ENCODE peak calls at places on chromosomes 1 and 21, in nine cellular contexts. X is left lung; J is T-helper 17 cell; M is adrenal gland; D is activated CD4-positive, alpha-beta T cell treated with anti-CD3 and anti-CD28 coated beads, Interleukin-2, amount 50 U/mL, for 1 hour; H is bronchial epithelial cell; O is OCI-M1; U is right cardiac atrium; Z is breast epithelium. S is an unnamed sample.

GRCh38 chr1:41435570-41436178 is 48.8 kb downstream of the EDN2 start:
- DNase-seq in X (no peak), J (no peak), M (no peak), D (no peak), H (no peak), O (no peak), U (no peak), Z (no peak), S (peak)

GRCh38 chr1:180527270-180527669 is 24.9 kb upstream of the ACBD6 start:
- DNase-seq in X (no peak), J (no peak), M (no peak), D (no peak), H (peak), O (peak), U (no peak), Z (no peak), S (peak)

GRCh38 chr1:12143631-12144155 is 23.1 kb upstream of the TNFRSF1B start:
- DNase-seq in X (peak), J (no peak), M (peak), D (no peak), H (peak), O (peak), U (peak), Z (peak), S (peak)

GRCh38 chr1:161946071-161946987 is 77.3 kb downstream of the OLFML2B start:
- DNase-seq in X (no peak), J (no peak), M (no peak), D (no peak), H (no peak), O (no peak), U (no peak), Z (no peak), S (no peak)

GRCh38 chr1:108848802-108849201 is 8.1 kb downstream of the AKNAD1 start:
- DNase-seq in X (no peak), J (no peak), M (no peak), D (no peak), H (no peak), O (no peak), U (no peak), Z (no peak), S (no peak)

GRCh38 chr1:16204634-16205332 is 7.7 kb downstream of the ARHGEF19 start:
- DNase-seq in X (peak), J (no peak), M (no peak), D (peak), H (no peak), O (peak), U (no peak), Z (no peak), S (no peak)

GRCh38 chr1:150168960-150169565 is 19.3 kb downstream of the PLEKHO1 start:
- DNase-seq in X (peak), J (peak), M (peak), D (peak), H (peak), O (peak), U (peak), Z (no peak), S (peak)

GRCh38 chr21:41611966-41612606 is 104.1 kb upstream of the TMPRSS2 start:
- DNase-seq in X (no peak), J (no peak), M (no peak), D (no peak), H (peak), O (peak), U (no peak), Z (peak), S (peak)

GRCh38 chr1:40630488-40631223 is 34.8 kb downstream of the RIMS3 start:
- DNase-seq in X (no peak), J (no peak), M (peak), D (peak), H (peak), O (peak), U (no peak), Z (no peak), S (no peak)

GRCh38 chr21:32143222-32143939 is 135.5 kb downstream of the MIS18A start:
- DNase-seq in X (no peak), J (no peak), M (peak), D (no peak), H (no peak), O (no peak), U (peak), Z (no peak), S (no peak)

GRCh38 chr1:147853391-147853790 is 49.2 kb upstream of the GJA8 start:
- DNase-seq in X (no peak), J (no peak), M (no peak), D (no peak), H (peak), O (no peak), U (no peak), Z (no peak), S (peak)

GRCh38 chr1:228282329-228283042 is 74.6 kb downstream of the OBSCN start:
- DNase-seq in X (peak), J (peak), M (no peak), D (no peak), H (no peak), O (no peak), U (no peak), Z (no peak), S (no peak)

GRCh38 chr1:196002906-196003305 is 605.3 kb downstream of the KCNT2 start:
- DNase-seq in X (no peak), J (no peak), M (no peak), D (no peak), H (peak), O (no peak), U (no peak), Z (no peak), S (peak)

GRCh38 chr1:205263580-205264190 is 35.9 kb downstream of the TMCC2 start:
- DNase-seq in X (no peak), J (no peak), M (no peak), D (no peak), H (peak), O (peak), U (no peak), Z (no peak), S (peak)

GRCh38 chr1:2181271-2181670 is 13.3 kb downstream of the FAAP20 start:
- DNase-seq in X (no peak), J (no peak), M (no peak), D (no peak), H (no peak), O (no peak), U (no peak), Z (no peak), S (no peak)

S was measured in RCC 7860.